ENCODE peak calls at places on chromosomes 11 and 22, in seven cellular contexts. J is iris pigment epithelial cell, W is C1 segment of cervical spinal cord, C is aorta, O is neuronal stem cell, Z is midbrain, P is kidney epithelial cell. T is an unnamed sample.

GRCh38 chr11:60931897-60932296 is 7.6 kb downstream of the TMEM132A start:
- DNase-seq in P (no peak), C (no peak), W (no peak), Z (no peak), O (no peak), J (no peak), T (no peak)

GRCh38 chr22:17648564-17648963 is 10.0 kb downstream of the BCL2L13 start:
- DNase-seq in J (no peak), Z (no peak), W (no peak), C (no peak), O (no peak), P (no peak), T (no peak)

GRCh38 chr11:89279176-89279575 is 101.5 kb downstream of the TYR start:
- DNase-seq in O (no peak), C (no peak), Z (no peak), W (no peak), J (no peak), P (no peak), T (no peak)

GRCh38 chr11:105399505-105399904 is 210.4 kb upstream of the GRIA4 start:
- DNase-seq in O (no peak), Z (no peak), P (no peak), W (no peak), C (no peak), J (no peak), T (no peak)

GRCh38 chr11:17413414-17414316 is 25.2 kb upstream of the KCNJ11 start:
- DNase-seq in W (no peak), Z (no peak), P (no peak), C (peak), O (no peak), J (no peak), T (no peak)

GRCh38 chr11:107224836-107225235 is 206.6 kb upstream of the GUCY1A2 start:
- DNase-seq in Z (no peak), C (no peak), J (no peak), O (no peak), W (no peak), P (no peak), T (no peak)

GRCh38 chr11:38718659-38719058 is 2120.6 kb upstream of the RAG2 start:
- DNase-seq in O (no peak), Z (no peak), P (no peak), J (no peak), W (no peak), C (no peak), T (no peak)

GRCh38 chr11:106076421-106076922 is 675 bp downstream of the KBTBD3 start:
- DNase-seq in W (peak), O (no peak), C (no peak), J (peak), Z (no peak), P (no peak), T (no peak)

GRCh38 chr11:124865902-124866851 is 945 bp downstream of the ROBO3 start:
- DNase-seq in W (peak), O (no peak), C (no peak), P (no peak), Z (peak), J (peak), T (no peak)

GRCh38 chr11:118895093-118896039 is 11.7 kb downstream of the CXCR5 start:
- DNase-seq in O (no peak), P (no peak), C (no peak), J (no peak), Z (no peak), W (no peak), T (no peak)

GRCh38 chr11:118572914-118573550 is 823 bp downstream of the ARCN1 start:
- DNase-seq in W (no peak), C (no peak), P (peak), Z (no peak), J (peak), O (peak), T (no peak)

GRCh38 chr11:64846998-64847666 is 2.7 kb upstream of the CDC42BPG start:
- DNase-seq in O (peak), Z (peak), J (peak), P (no peak), W (peak), C (peak), T (no peak)

GRCh38 chr11:64996327-64996709 is 453 bp downstream of the BATF2 start:
- DNase-seq in O (no peak), J (no peak), C (no peak), W (no peak), Z (no peak), P (no peak), T (no peak)

GRCh38 chr11:27012254-27012921 is 18.5 kb downstream of the FIBIN start:
- DNase-seq in Z (peak), O (peak), J (peak), P (no peak), C (peak), W (no peak), T (no peak)

GRCh38 chr22:37225481-37225880 is 13.2 kb upstream of the SSTR3 start:
- DNase-seq in W (no peak), C (no peak), J (no peak), P (no peak), Z (no peak), O (no peak), T (no peak)

GRCh38 chr11:62546244-62546936 is at the start of gene AHNAK:
- DNase-seq in W (no peak), P (no peak), C (peak), O (peak), Z (peak), J (peak), T (no peak)

GRCh38 chr11:61509058-61510029 is 795 bp downstream of the LRRC10B start:
- DNase-seq in W (no peak), Z (peak), O (peak), C (peak), P (peak), J (peak), T (no peak)

GRCh38 chr22:31680764-31681624 is 19.0 kb upstream of the PISD start:
- DNase-seq in O (no peak), W (no peak), C (peak), Z (no peak), P (no peak), J (peak), T (no peak)

GRCh38 chr11:118133816-118134215 is 18.8 kb downstream of the SCN4B start:
- DNase-seq in O (no peak), W (no peak), C (no peak), Z (no peak), P (no peak), J (no peak), T (no peak)

GRCh38 chr11:87917111-87917510 is 258.1 kb downstream of the RAB38 start:
- DNase-seq in O (no peak), Z (no peak), P (no peak), J (no peak), C (no peak), W (no peak), T (no peak)

GRCh38 chr11:104164028-104164520 is at the start of gene PDGFD:
- DNase-seq in W (no peak), O (peak), P (peak), Z (no peak), C (peak), J (peak), T (no peak)

GRCh38 chr11:118908931-118909618 is 16.7 kb downstream of the BCL9L start:
- DNase-seq in J (peak), P (no peak), Z (peak), W (no peak), C (peak), O (no peak), T (no peak)

GRCh38 chr11:11701070-11701469 is 79.3 kb upstream of the GALNT18 start:
- DNase-seq in O (no peak), P (no peak), J (no peak), Z (no peak), C (no peak), W (no peak), T (no peak)

GRCh38 chr22:27668828-27669797 is 132.4 kb downstream of the MN1 start:
- DNase-seq in O (no peak), Z (no peak), J (peak), C (no peak), P (no peak), W (no peak), T (no peak)

GRCh38 chr11:47991266-47991830 is 11.0 kb downstream of the PTPRJ start:
- DNase-seq in O (no peak), C (no peak), P (peak), J (no peak), Z (no peak), W (no peak), T (peak)